ENCODE peak calls at places on chromosomes 7 and 10, in five cellular contexts. I is K562, X is H1, K is SK-N-SH, M is HCT116. W is an unnamed sample.

GRCh38 chr10:73965890-73966768 is 31.8 kb upstream of the VCL start:
- DNase-seq in I (no peak), X (peak), M (peak), K (no peak), W (peak)

GRCh38 chr7:52831321-52831720 is 204.1 kb upstream of the POM121L12 start:
- DNase-seq in I (no peak), X (no peak), K (no peak), M (no peak), W (no peak)

GRCh38 chr10:31709028-31709427 is 219.6 kb downstream of the ARHGAP12 start:
- DNase-seq in K (no peak), M (no peak), I (no peak), X (no peak), W (no peak)

GRCh38 chr7:75937958-75938786 is 23.2 kb downstream of the POR start:
- DNase-seq in X (no peak), M (peak), I (peak), K (peak), W (peak)

GRCh38 chr7:2996141-2996540 is 47.5 kb downstream of the CARD11 start:
- DNase-seq in M (no peak), K (no peak), X (no peak), I (no peak), W (no peak)

GRCh38 chr7:102287465-102288146 is 938 bp downstream of the SH2B2 start:
- DNase-seq in I (no peak), K (peak), M (no peak), X (peak), W (peak)

GRCh38 chr7:44853391-44853790 is 5.5 kb upstream of the H2AZ2 start:
- DNase-seq in M (peak), K (no peak), I (no peak), X (no peak), W (no peak)

GRCh38 chr7:43577485-43577951 is 5.4 kb upstream of the STK17A start:
- DNase-seq in X (no peak), M (no peak), I (peak), K (no peak), W (no peak)

GRCh38 chr10:35019037-35019794 is 70.9 kb downstream of the CUL2 start:
- DNase-seq in I (no peak), X (no peak), M (no peak), K (no peak), W (no peak)

GRCh38 chr7:71486856-71487628 is 355.1 kb downstream of the GALNT17 start:
- DNase-seq in K (no peak), M (no peak), I (no peak), X (no peak), W (no peak)

GRCh38 chr7:51067757-51068156 is 248.9 kb downstream of the COBL start:
- DNase-seq in M (peak), I (peak), K (peak), X (peak), W (peak)

GRCh38 chr7:45594780-45595535 is 20.8 kb downstream of the ADCY1 start:
- DNase-seq in X (peak), K (no peak), M (no peak), I (no peak), W (no peak)

GRCh38 chr7:77935652-77936348 is 137.2 kb downstream of the PHTF2 start:
- DNase-seq in M (no peak), X (no peak), K (no peak), I (peak), W (no peak)

GRCh38 chr7:69309601-69310000 is 288.7 kb upstream of the AUTS2 start:
- DNase-seq in I (no peak), K (no peak), M (no peak), X (no peak), W (no peak)

GRCh38 chr10:19250542-19250941 is 201.9 kb downstream of the MALRD1 start:
- DNase-seq in X (no peak), I (no peak), M (no peak), K (no peak), W (no peak)

GRCh38 chr10:114266521-114266920 is 27.5 kb downstream of the VWA2 start:
- DNase-seq in X (no peak), K (peak), I (no peak), M (no peak), W (peak)

GRCh38 chr7:130114374-130114773 is 44.0 kb downstream of the KLHDC10 start:
- DNase-seq in M (no peak), K (no peak), X (no peak), I (no peak), W (no peak)

GRCh38 chr7:121204537-121204936 is 124.3 kb upstream of the WNT16 start:
- DNase-seq in X (no peak), I (no peak), M (no peak), K (peak), W (no peak)

GRCh38 chr10:112356686-112357085 is 17.2 kb upstream of the ACSL5 start:
- DNase-seq in I (no peak), M (no peak), X (no peak), K (no peak), W (no peak)

GRCh38 chr10:123556049-123556448 is 110.1 kb upstream of the GPR26 start:
- DNase-seq in I (no peak), K (no peak), M (no peak), X (peak), W (no peak)

GRCh38 chr7:31023877-31024276 is 28.2 kb upstream of the ADCYAP1R1 start:
- DNase-seq in X (no peak), M (no peak), I (no peak), K (no peak), W (no peak)

GRCh38 chr7:99359465-99360154 is 14.9 kb upstream of the ARPC1B start:
- DNase-seq in X (no peak), K (no peak), M (no peak), I (no peak), W (no peak)

GRCh38 chr10:25417611-25418010 is 242.8 kb downstream of the GPR158 start:
- DNase-seq in I (no peak), K (no peak), X (no peak), M (no peak), W (no peak)

GRCh38 chr7:85186521-85187241 is at the start of gene SEMA3D:
- DNase-seq in I (peak), X (peak), M (peak), K (peak), W (peak)

GRCh38 chr10:78770167-78771090 is 298.3 kb upstream of the ZMIZ1 start:
- DNase-seq in X (no peak), K (no peak), I (no peak), M (no peak), W (no peak)

GRCh38 chr7:47601119-47601880 is 19.4 kb upstream of the TNS3 start:
- DNase-seq in K (no peak), M (no peak), X (no peak), I (no peak), W (no peak)

GRCh38 chr10:77496941-77497420 is 140.6 kb downstream of the KCNMA1 start:
- DNase-seq in X (no peak), K (no peak), I (no peak), M (no peak), W (no peak)

GRCh38 chr7:156650042-156650441 is 9.5 kb downstream of the RNF32 start:
- DNase-seq in M (peak), I (peak), X (no peak), K (peak), W (peak)

GRCh38 chr10:62559481-62560206 is 185.5 kb downstream of the ZNF365 start:
- DNase-seq in K (no peak), M (no peak), I (no peak), X (no peak), W (no peak)

GRCh38 chr10:62560207-62560819 is 186.1 kb downstream of the ZNF365 start:
- DNase-seq in M (no peak), X (no peak), I (no peak), K (no peak), W (peak)

DNA sequence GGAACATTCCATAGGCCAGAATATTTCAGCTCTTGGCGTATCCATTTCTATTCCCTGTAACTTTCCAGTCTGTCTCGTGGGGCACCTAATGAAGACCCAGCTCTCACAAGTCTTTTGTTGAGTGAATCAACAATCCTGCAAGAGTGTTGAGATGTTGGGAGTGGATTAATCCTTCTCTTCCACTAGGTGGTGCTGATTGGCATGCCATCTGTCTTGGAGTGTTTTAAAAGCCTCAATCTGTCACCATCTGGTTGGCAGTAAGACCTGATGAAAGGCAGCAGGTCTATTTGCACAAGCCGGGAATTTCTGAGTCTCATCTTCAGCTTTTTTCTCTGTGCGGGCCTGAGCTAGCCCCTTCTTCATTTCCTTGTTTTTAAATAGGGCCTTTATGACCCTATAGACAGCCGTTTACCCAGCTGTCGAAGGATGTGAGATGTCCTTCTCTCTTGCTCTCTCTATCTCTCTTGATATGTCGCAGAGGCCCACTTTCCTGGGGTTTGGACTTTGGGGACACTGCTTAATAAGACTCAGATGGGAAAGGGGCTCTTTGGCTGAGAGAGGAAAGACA is 180.5 kb downstream of the ZNF365 start:
- DNase-seq in M (peak), I (peak), K (peak), X (no peak), W (no peak)
- TF ChIP-seq JUND in M (no peak), I (no peak), K (no peak), X (no peak), W (no peak)

DNA sequence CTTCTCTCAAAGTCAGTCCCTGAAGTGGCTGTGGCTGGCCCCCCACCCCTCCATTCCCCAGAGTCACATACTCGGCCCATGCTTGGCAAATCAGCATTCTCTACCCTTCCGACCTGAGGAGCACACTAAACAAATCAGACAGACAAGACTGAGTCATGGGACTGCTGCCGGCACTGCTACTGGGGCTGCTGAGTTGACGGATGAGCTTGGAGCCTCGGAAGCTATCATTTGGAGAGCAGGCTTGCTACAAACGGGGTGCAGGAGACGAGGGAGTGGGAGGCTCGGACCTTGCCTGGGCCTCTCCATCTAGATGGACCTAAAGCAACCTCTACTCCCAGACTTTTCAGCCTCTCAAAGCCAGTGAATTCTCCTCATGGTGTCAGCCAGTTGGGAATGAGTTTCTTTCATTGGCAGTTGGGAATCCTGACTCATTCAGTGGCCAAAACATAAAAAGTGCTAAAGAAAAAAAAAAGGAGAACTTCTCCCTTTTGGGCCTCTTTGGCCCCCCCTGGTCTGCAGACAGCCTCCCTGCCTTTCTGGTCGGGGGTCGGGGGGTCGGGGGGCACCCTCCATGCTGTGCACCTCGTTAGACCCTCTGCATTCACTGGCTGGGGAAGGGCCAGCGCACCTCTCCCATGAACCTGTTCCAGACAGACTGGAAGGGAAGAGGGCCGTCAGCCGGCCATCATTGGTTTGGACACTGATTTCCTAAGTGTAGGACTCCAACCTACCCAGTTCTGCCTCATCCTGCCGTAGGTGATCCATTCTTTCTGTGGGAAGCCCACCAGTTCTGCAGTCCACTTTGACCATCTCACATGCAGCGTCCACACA is 52.3 kb upstream of the COL13A1 start:
- DNase-seq in K (no peak), M (no peak), X (no peak), I (no peak), W (no peak)
- TF ChIP-seq JUND in K (peak), M (no peak), X (no peak), I (no peak), W (no peak)

GRCh38 chr10:60105195-60105812 is 198.9 kb upstream of the CCDC6 start:
- DNase-seq in M (no peak), I (no peak), K (no peak), X (no peak), W (no peak)

GRCh38 chr10:60098676-60099601 is 192.6 kb upstream of the CCDC6 start:
- DNase-seq in K (peak), M (peak), I (peak), X (peak), W (peak)

GRCh38 chr10:60101821-60102220 is 195.5 kb upstream of the CCDC6 start:
- DNase-seq in M (no peak), K (no peak), X (no peak), I (no peak), W (peak)

GRCh38 chr10:60096761-60097513 is 190.6 kb upstream of the CCDC6 start:
- DNase-seq in I (no peak), X (no peak), K (no peak), M (no peak), W (no peak)

DNA sequence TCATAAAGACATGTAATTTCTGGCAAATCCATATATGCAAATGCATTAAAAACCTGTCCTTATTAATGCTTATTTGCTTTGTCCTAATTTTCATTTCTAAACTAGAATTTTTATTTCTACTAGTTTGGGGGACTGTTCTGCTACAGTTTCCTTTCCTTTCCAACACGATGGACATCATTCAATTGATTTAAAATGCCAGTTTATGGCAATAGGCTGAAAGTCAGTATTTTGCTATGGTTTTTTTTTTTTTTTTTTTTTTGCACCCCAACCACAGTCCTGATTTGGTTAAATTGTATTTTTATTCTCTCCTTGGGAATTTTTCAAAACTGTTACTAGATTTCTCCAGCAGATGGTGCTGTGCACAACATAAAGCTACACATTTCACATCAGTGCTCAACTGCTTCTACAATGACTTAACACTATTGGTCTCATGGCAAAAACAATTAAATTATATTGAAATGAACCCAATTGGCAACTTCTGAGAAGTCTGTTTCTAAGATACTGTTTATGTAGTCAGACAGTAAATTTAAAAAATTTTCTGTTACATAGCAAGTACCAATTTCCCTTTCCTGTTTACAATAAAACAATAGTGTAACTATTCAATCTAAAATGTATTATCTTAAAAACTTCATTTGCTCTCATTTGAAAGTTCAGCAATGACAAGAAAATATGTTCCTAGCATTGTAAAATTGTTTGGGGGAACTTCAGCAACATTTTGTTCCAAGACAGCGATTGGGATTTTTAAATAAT is 193.8 kb upstream of the CCDC6 start:
- DNase-seq in I (peak), K (peak), M (peak), X (no peak), W (peak)
- TF ChIP-seq JUND in I (no peak), K (no peak), M (no peak), X (no peak), W (no peak)

GRCh38 chr10:117631276-117632151 is 89.0 kb downstream of the EMX2 start:
- DNase-seq in K (no peak), X (peak), I (no peak), M (no peak), W (no peak)
- TF ChIP-seq JUND in K (no peak), X (no peak), I (no peak), M (no peak), W (no peak)

GRCh38 chr7:20112646-20113045 is 104.5 kb downstream of the MACC1 start:
- DNase-seq in M (no peak), I (no peak), K (no peak), X (no peak), W (no peak)

GRCh38 chr7:20121404-20121803 is 95.8 kb downstream of the MACC1 start:
- DNase-seq in X (no peak), K (no peak), M (no peak), I (no peak), W (no peak)

GRCh38 chr7:20113423-20114027 is 103.7 kb downstream of the MACC1 start:
- DNase-seq in X (no peak), K (no peak), I (no peak), M (no peak), W (no peak)

GRCh38 chr7:20114463-20114862 is 102.7 kb downstream of the MACC1 start:
- DNase-seq in M (no peak), I (no peak), X (no peak), K (no peak), W (peak)

GRCh38 chr7:20116869-20117268 is 100.3 kb downstream of the MACC1 start:
- DNase-seq in M (no peak), K (no peak), I (no peak), X (no peak), W (no peak)
- TF ChIP-seq JUND in M (no peak), K (no peak), I (no peak), X (no peak), W (no peak)

DNA sequence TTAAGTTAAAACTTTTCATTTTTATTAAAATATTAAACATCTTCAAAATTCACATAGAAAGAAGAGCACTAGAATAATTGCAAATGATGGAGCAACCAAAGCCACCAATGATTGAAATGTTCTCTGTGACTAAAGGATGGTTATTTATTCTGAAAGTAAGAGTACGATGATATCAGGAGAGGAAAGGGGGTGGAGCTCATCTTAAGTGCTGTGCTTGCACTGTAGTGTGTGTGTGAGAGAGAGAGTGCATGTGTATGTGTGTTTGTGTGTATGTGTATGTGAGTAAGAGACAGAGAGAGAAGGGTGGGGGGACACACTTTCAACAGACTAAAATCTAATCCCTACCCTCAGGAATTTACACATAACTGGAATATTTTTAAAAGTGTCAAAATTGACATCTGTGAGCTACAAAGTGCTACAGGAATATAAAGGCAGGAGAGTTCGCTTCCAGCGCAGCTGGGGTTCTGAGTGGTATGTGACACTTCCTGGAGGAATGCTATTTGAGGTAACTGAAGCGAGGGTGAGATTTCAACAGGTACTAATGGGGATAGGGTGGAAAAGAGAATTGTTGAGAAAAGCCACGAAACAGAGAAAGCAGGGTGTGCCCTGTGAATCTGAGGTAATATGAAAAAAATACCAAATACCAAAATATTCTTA is 57.2 kb upstream of the SMNDC1 start:
- DNase-seq in X (no peak), I (no peak), K (no peak), M (no peak), W (no peak)
- TF ChIP-seq JUND in X (no peak), I (no peak), K (no peak), M (no peak), W (no peak)

GRCh38 chr10:133276435-133277201 is at the start of gene ADAM8:
- DNase-seq in I (peak), M (no peak), X (peak), K (peak), W (peak)
- TF ChIP-seq JUND in I (no peak), M (no peak), X (no peak), K (no peak), W (no peak)

DNA sequence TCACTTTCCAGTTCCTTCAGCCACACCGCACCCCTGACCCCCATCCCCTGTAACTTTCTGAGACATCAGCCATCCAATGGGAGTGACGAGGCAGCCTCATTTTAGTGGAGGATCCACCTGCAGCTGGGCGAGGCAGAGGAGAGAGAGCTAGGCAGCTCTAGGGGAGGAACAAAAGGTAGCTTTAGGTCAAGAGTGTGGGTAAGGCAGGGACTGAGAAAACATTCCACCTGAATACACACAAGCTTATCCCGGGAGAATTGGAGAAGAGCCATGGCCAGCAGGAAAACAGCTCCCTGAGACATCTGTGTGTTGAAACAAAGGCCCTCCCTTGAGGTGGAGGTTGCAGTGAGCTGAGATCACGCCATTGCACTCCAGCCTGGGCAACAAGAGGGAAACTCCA is 6.7 kb upstream of the KLRG2 start:
- DNase-seq in I (no peak), M (no peak), X (no peak), K (no peak), W (peak)
- TF ChIP-seq JUND in I (no peak), M (no peak), X (no peak), K (no peak), W (no peak)